ENCODE peak calls at places on chromosomes 2 and 18, in seven cellular contexts. One of them, this sample, is unnamed.

GRCh38 chr2:113974727-113975126 is 84.8 kb downstream of the ACTR3 start:
- DNase-seq in fibroblast of lung: no peak
- DNase-seq in dorsolateral prefrontal cortex: peak
- DNase-seq in AG04450: no peak
- DNase-seq in astrocyte: no peak
- DNase-seq in HCT116: no peak
- DNase-seq in ovary: no peak
- DNase-seq in this sample: no peak

GRCh38 chr18:35407871-35408481 is 30.8 kb upstream of the ZNF396 start:
- DNase-seq in fibroblast of lung: peak
- DNase-seq in dorsolateral prefrontal cortex: peak
- DNase-seq in AG04450: peak
- DNase-seq in astrocyte: peak
- DNase-seq in HCT116: peak
- DNase-seq in ovary: peak
- DNase-seq in this sample: peak

GRCh38 chr18:7172611-7173010 is 55.0 kb upstream of the LAMA1 start:
- DNase-seq in fibroblast of lung: no peak
- DNase-seq in dorsolateral prefrontal cortex: no peak
- DNase-seq in AG04450: no peak
- DNase-seq in astrocyte: peak
- DNase-seq in HCT116: no peak
- DNase-seq in ovary: no peak
- DNase-seq in this sample: no peak

GRCh38 chr2:118841450-118841827 is 6.0 kb downstream of the EN1 start:
- DNase-seq in fibroblast of lung: no peak
- DNase-seq in dorsolateral prefrontal cortex: no peak
- DNase-seq in AG04450: no peak
- DNase-seq in astrocyte: no peak
- DNase-seq in HCT116: no peak
- DNase-seq in ovary: no peak
- DNase-seq in this sample: no peak

GRCh38 chr2:158529379-158530110 is 72.8 kb downstream of the PKP4 start:
- DNase-seq in fibroblast of lung: peak
- DNase-seq in dorsolateral prefrontal cortex: no peak
- DNase-seq in AG04450: peak
- DNase-seq in astrocyte: peak
- DNase-seq in HCT116: no peak
- DNase-seq in ovary: no peak
- DNase-seq in this sample: no peak

GRCh38 chr2:14385043-14385442 is 247.5 kb upstream of the LRATD1 start:
- DNase-seq in fibroblast of lung: no peak
- DNase-seq in dorsolateral prefrontal cortex: no peak
- DNase-seq in AG04450: no peak
- DNase-seq in astrocyte: no peak
- DNase-seq in HCT116: no peak
- DNase-seq in ovary: no peak
- DNase-seq in this sample: no peak

GRCh38 chr18:23115683-23116096 is 19.6 kb upstream of the CABLES1 start:
- DNase-seq in fibroblast of lung: peak
- DNase-seq in dorsolateral prefrontal cortex: no peak
- DNase-seq in AG04450: peak
- DNase-seq in astrocyte: peak
- DNase-seq in HCT116: peak
- DNase-seq in ovary: no peak
- DNase-seq in this sample: no peak

GRCh38 chr2:147538848-147539247 is 306.0 kb upstream of the ACVR2A start:
- DNase-seq in fibroblast of lung: no peak
- DNase-seq in dorsolateral prefrontal cortex: no peak
- DNase-seq in AG04450: no peak
- DNase-seq in astrocyte: peak
- DNase-seq in HCT116: no peak
- DNase-seq in ovary: no peak
- DNase-seq in this sample: no peak

GRCh38 chr2:101699191-101699938 is 1.9 kb downstream of the MAP4K4 start:
- DNase-seq in fibroblast of lung: no peak
- DNase-seq in dorsolateral prefrontal cortex: no peak
- DNase-seq in AG04450: no peak
- DNase-seq in astrocyte: peak
- DNase-seq in HCT116: no peak
- DNase-seq in ovary: no peak
- DNase-seq in this sample: no peak

DNA sequence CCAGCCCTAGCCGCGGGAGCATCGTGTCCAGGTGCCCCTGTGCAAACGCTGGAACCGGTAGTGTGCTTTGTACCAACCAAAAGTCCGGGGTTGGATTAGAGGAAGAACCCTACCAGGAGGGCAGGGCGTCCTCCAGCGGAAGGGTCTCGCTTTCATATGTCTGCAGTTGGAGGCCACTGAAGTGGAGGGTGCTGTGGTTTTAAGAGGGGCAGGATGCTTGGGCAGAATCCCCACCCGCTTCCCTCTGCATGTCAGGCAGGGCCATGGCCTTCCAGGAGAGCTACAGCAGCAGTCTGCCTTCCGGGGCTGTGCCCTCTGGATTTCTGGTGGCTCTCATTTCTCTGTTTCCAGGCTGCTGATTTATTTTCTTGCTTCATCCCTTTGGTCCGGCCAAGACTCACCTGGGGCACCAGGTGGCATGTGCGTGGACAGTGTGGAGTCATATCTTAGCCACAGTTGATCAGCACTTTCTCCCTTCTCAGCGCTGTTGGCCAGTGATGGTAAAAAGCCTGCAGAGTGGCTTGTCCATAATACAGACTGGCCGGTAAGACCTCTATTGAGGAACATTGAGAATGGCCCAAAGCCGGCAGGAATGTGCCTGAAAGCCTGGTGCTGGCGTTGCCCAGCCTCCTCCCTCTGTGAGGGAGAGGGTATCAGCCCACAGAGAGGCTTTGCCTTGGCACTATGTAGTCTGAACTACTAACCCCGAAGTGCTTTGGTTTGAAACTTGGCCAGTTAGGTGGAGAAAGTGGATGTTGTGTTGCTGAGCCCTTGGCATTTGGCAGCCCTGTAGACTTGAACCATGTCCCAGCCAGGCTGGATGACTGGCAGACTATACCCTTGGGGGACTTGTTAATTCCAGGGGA is 1.8 kb downstream of the AGAP1 start:
- DNase-seq in fibroblast of lung: no peak
- DNase-seq in dorsolateral prefrontal cortex: peak
- DNase-seq in AG04450: no peak
- DNase-seq in astrocyte: no peak
- DNase-seq in HCT116: no peak
- DNase-seq in ovary: no peak
- DNase-seq in this sample: no peak
- H3K4me3 ChIP-seq in fibroblast of lung: peak
- H3K4me3 ChIP-seq in dorsolateral prefrontal cortex: peak
- H3K4me3 ChIP-seq in AG04450: peak
- H3K4me3 ChIP-seq in astrocyte: peak
- H3K4me3 ChIP-seq in HCT116: peak
- H3K4me3 ChIP-seq in ovary: peak
- H3K4me3 ChIP-seq in this sample: peak

DNA sequence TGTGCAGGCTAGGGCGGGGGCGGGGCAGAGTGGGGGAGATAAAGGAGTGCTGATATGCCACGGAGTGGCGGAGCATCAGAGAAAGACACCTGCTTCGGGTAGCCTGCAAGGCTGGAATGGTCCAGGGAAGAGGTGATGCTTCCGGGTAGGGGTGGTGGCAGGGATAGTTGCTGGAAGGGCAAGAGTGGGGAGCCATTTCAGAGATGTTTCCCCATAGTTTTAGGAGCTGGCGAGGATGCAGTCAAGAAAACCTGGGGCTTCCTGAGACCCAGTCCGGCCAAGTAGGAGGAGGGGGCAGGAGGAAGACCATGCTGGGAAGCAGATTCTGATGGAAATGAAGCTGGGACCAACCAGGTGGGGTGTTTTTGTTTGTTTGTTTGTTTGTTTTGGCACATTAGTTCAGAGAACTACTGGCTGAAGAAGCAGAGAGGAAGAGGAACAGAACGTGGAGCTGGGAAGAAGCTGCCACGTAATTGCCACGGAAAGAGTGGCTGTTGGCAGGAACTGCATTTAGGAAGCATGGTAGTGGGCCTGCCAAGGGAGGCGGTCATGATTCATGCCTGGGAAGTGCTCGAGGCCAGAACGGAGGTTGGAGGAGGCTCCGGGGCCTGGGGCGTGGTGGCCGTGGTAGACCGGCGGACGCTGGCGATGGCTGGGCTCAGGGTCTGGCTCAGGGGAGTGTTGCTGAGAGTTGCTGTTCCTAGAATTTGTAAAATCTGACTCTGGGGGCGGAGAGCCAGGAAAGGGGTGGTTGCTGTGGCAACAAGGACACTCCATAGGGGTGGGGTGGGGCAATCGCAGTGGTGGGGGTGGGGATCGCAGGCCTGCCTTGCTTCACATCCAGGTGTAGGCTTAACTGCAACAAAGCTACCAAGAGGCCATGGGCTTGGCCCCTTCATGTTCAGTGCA is 8.6 kb upstream of the INPP5D start:
- DNase-seq in fibroblast of lung: peak
- DNase-seq in dorsolateral prefrontal cortex: no peak
- DNase-seq in AG04450: no peak
- DNase-seq in astrocyte: peak
- DNase-seq in HCT116: no peak
- DNase-seq in ovary: no peak
- DNase-seq in this sample: no peak
- H3K4me3 ChIP-seq in fibroblast of lung: no peak
- H3K4me3 ChIP-seq in dorsolateral prefrontal cortex: no peak
- H3K4me3 ChIP-seq in AG04450: no peak
- H3K4me3 ChIP-seq in astrocyte: no peak
- H3K4me3 ChIP-seq in HCT116: no peak
- H3K4me3 ChIP-seq in ovary: no peak
- H3K4me3 ChIP-seq in this sample: no peak

GRCh38 chr2:55026202-55026601 is 24.0 kb downstream of the RTN4 start:
- DNase-seq in fibroblast of lung: peak
- DNase-seq in dorsolateral prefrontal cortex: no peak
- DNase-seq in AG04450: no peak
- DNase-seq in astrocyte: no peak
- DNase-seq in HCT116: no peak
- DNase-seq in ovary: no peak
- DNase-seq in this sample: no peak
- H3K4me3 ChIP-seq in fibroblast of lung: no peak
- H3K4me3 ChIP-seq in dorsolateral prefrontal cortex: no peak
- H3K4me3 ChIP-seq in AG04450: no peak
- H3K4me3 ChIP-seq in astrocyte: no peak
- H3K4me3 ChIP-seq in HCT116: no peak
- H3K4me3 ChIP-seq in ovary: no peak
- H3K4me3 ChIP-seq in this sample: no peak

GRCh38 chr2:42493885-42494433 is at the start of gene KCNG3:
- DNase-seq in fibroblast of lung: peak
- DNase-seq in dorsolateral prefrontal cortex: peak
- DNase-seq in AG04450: no peak
- DNase-seq in astrocyte: peak
- DNase-seq in HCT116: no peak
- DNase-seq in ovary: peak
- DNase-seq in this sample: no peak

GRCh38 chr2:42495234-42495581 is 1.4 kb upstream of the KCNG3 start:
- DNase-seq in fibroblast of lung: no peak
- DNase-seq in dorsolateral prefrontal cortex: no peak
- DNase-seq in AG04450: no peak
- DNase-seq in astrocyte: no peak
- DNase-seq in HCT116: no peak
- DNase-seq in ovary: no peak
- DNase-seq in this sample: no peak

GRCh38 chr2:42492691-42493467 is 903 bp downstream of the KCNG3 start:
- DNase-seq in fibroblast of lung: no peak
- DNase-seq in dorsolateral prefrontal cortex: no peak
- DNase-seq in AG04450: no peak
- DNase-seq in astrocyte: no peak
- DNase-seq in HCT116: no peak
- DNase-seq in ovary: peak
- DNase-seq in this sample: no peak

GRCh38 chr2:42494434-42495233 is 852 bp upstream of the KCNG3 start:
- DNase-seq in fibroblast of lung: peak
- DNase-seq in dorsolateral prefrontal cortex: peak
- DNase-seq in AG04450: peak
- DNase-seq in astrocyte: peak
- DNase-seq in HCT116: peak
- DNase-seq in ovary: peak
- DNase-seq in this sample: peak

DNA sequence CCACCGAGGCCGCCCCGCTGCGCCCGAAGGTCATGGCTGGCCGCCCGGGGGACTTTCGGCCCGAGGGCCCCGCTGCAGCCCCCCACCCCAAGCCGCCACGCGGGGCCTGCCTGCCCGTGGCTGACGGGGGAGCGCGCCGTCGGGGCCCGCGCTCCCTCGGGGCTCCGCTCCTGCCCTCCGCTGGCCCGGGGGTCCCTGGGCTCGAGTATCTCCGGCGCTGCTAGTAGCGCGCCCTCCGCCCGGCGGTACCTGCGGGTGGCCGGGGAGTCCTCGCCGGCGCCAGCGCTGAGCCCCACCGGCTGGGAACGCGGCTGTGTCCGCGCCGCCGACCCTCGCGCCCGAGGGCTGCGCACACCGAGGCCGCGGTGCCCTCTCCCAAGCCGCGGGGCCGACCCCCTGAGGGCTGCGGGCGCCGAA is 306 bp downstream of the KCNG3 start:
- DNase-seq in fibroblast of lung: no peak
- DNase-seq in dorsolateral prefrontal cortex: no peak
- DNase-seq in AG04450: no peak
- DNase-seq in astrocyte: no peak
- DNase-seq in HCT116: no peak
- DNase-seq in ovary: no peak
- DNase-seq in this sample: no peak
- H3K4me3 ChIP-seq in fibroblast of lung: no peak
- H3K4me3 ChIP-seq in dorsolateral prefrontal cortex: peak
- H3K4me3 ChIP-seq in AG04450: peak
- H3K4me3 ChIP-seq in astrocyte: peak
- H3K4me3 ChIP-seq in HCT116: peak
- H3K4me3 ChIP-seq in ovary: peak
- H3K4me3 ChIP-seq in this sample: peak

DNA sequence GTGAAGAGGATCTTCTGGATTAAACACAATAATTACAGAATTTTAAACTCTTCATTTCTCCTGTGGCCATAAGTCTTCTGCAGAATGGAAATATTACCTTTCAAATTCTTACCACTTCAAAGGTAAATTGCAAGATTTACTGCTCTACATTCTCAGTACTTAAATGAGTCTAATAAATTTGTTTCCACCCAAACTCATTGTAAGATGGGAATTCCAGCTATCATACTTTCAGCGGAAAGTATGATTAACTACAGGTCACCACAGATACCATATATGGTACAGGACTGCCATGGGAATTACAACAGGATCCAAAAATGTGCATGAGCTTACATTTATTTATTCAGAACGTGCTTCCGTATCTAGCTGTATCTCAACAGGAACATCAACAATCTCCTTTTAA is 3.1 kb downstream of the DSC3 start:
- DNase-seq in fibroblast of lung: no peak
- DNase-seq in dorsolateral prefrontal cortex: no peak
- DNase-seq in AG04450: no peak
- DNase-seq in astrocyte: no peak
- DNase-seq in HCT116: no peak
- DNase-seq in ovary: no peak
- DNase-seq in this sample: peak
- H3K4me3 ChIP-seq in fibroblast of lung: no peak
- H3K4me3 ChIP-seq in dorsolateral prefrontal cortex: no peak
- H3K4me3 ChIP-seq in AG04450: no peak
- H3K4me3 ChIP-seq in astrocyte: no peak
- H3K4me3 ChIP-seq in HCT116: no peak
- H3K4me3 ChIP-seq in ovary: no peak
- H3K4me3 ChIP-seq in this sample: no peak

This sample was measured in LNCaP clone FGC.